ENCODE peak calls at places on chromosomes 16 and 17, in ten cellular contexts. W, P, N, U, Y, I, Z, O, G and H are unnamed samples.

GRCh38 chr17:8631554-8631877 is 991 bp upstream of the MYH10 start:
- DNase-seq in W (peak; percentile 15), I (no peak), O (no peak), N (no peak), Y (no peak), P (no peak), Z (no peak), G (no peak), U (no peak), H (no peak)

GRCh38 chr17:2369551-2370210 is 31.2 kb downstream of the MNT start:
- DNase-seq in P (no peak), Z (no peak), W (no peak), Y (no peak), G (no peak), I (no peak), N (no peak), U (no peak), O (no peak), H (no peak)

GRCh38 chr17:57471941-57472368 is 215.6 kb downstream of the MSI2 start:
- DNase-seq in G (no peak), Y (peak; percentile 66), W (no peak), N (no peak), O (no peak), I (no peak), Z (no peak), U (no peak), P (no peak), H (no peak)

GRCh38 chr16:27441276-27441675 is 39.3 kb downstream of the IL21R start:
- DNase-seq in G (no peak), U (no peak), O (no peak), Y (no peak), W (no peak), Z (no peak), I (no peak), N (no peak), P (no peak), H (no peak)

GRCh38 chr16:30113031-30113710 is at the start of gene GDPD3:
- DNase-seq in I (no peak), Z (no peak), P (no peak), N (no peak), W (peak; percentile 33), Y (no peak), G (no peak), U (no peak), O (no peak), H (no peak)

GRCh38 chr17:67500261-67500660 is 123.2 kb downstream of the PITPNC1 start:
- DNase-seq in G (no peak), Z (no peak), N (no peak), I (no peak), O (no peak), Y (no peak), W (peak; percentile 45), U (no peak), P (no peak), H (no peak)

GRCh38 chr17:74429604-74430384 is 2.1 kb upstream of the GPRC5C start:
- DNase-seq in Y (peak; percentile 51), N (peak; percentile 55), Z (no peak), P (no peak), U (no peak), W (peak; percentile 16), G (no peak), O (no peak), I (no peak), H (no peak)

GRCh38 chr16:88886915-88887521 is 20.6 kb upstream of the PABPN1L start:
- DNase-seq in Z (peak; percentile 31), W (peak; percentile 57), Y (no peak), I (no peak), G (no peak), P (peak; percentile 85), U (no peak), N (no peak), O (no peak), H (peak; percentile 4)

GRCh38 chr17:74758846-74759163 is 10.4 kb downstream of the NHERF1 start:
- DNase-seq in Y (no peak), P (no peak), O (no peak), N (peak; percentile 51), U (no peak), I (no peak), Z (peak; percentile 32), W (peak; percentile 25), G (no peak), H (no peak)

GRCh38 chr17:29004081-29004692 is 1.6 kb downstream of the SEZ6 start:
- DNase-seq in Y (no peak), Z (no peak), O (no peak), W (peak; percentile 7), N (no peak), G (no peak), P (no peak), U (no peak), I (no peak), H (no peak)

GRCh38 chr16:10103096-10103495 is 79.1 kb downstream of the GRIN2A start:
- DNase-seq in O (no peak), U (no peak), G (peak; percentile 62), I (no peak), Z (peak; percentile 31), W (peak; percentile 87), Y (no peak), N (no peak), P (no peak), H (no peak)

GRCh38 chr17:78432226-78432894 is 53.9 kb downstream of the PGS1 start:
- DNase-seq in U (no peak), W (no peak), I (no peak), G (no peak), Z (no peak), N (no peak), P (no peak), Y (no peak), O (no peak), H (no peak)

GRCh38 chr17:33498069-33498468 is 205.0 kb upstream of the ASIC2 start:
- DNase-seq in Z (no peak), W (no peak), O (no peak), G (no peak), P (no peak), U (no peak), I (no peak), Y (no peak), N (no peak), H (no peak)

GRCh38 chr17:36940313-36941264 is 3.3 kb downstream of the LHX1 start:
- DNase-seq in O (no peak), Y (no peak), W (no peak), Z (no peak), U (no peak), I (no peak), G (no peak), N (no peak), P (no peak), H (no peak)

GRCh38 chr16:86013867-86014266 is 114.9 kb downstream of the IRF8 start:
- DNase-seq in W (no peak), U (no peak), I (no peak), Y (no peak), N (no peak), Z (no peak), P (no peak), O (no peak), G (no peak), H (no peak)

GRCh38 chr16:64951681-64952080 is 170.2 kb downstream of the CDH11 start:
- DNase-seq in P (no peak), Y (no peak), O (no peak), N (no peak), Z (no peak), U (no peak), I (no peak), W (no peak), G (no peak), H (no peak)

GRCh38 chr16:83849434-83849833 is 41.7 kb downstream of the HSBP1 start:
- DNase-seq in Z (no peak), I (no peak), N (no peak), Y (no peak), O (no peak), U (no peak), W (no peak), G (no peak), P (no peak), H (no peak)

GRCh38 chr17:80237386-80237785 is 17.2 kb downstream of the SLC26A11 start:
- DNase-seq in O (no peak), U (no peak), N (no peak), G (no peak), P (no peak), Y (no peak), W (no peak), Z (no peak), I (no peak), H (no peak)

GRCh38 chr17:65737451-65737850 is 176.0 kb upstream of the AXIN2 start:
- DNase-seq in U (no peak), G (no peak), Y (no peak), I (no peak), O (no peak), Z (no peak), W (no peak), N (no peak), P (no peak), H (no peak)

GRCh38 chr16:67163164-67163902 is 1.2 kb upstream of the HSF4 start:
- DNase-seq in G (no peak), Z (no peak), Y (peak; percentile 98), W (no peak), I (no peak), U (peak; percentile 70), O (no peak), P (peak; percentile 67), N (no peak), H (no peak)

GRCh38 chr16:53893731-53894435 is 189.9 kb downstream of the FTO start:
- DNase-seq in O (no peak), Z (peak; percentile 28), W (peak; percentile 90), I (no peak), N (peak; percentile 71), G (peak; percentile 61), Y (peak; percentile 39), P (peak; percentile 26), U (no peak), H (no peak)

GRCh38 chr17:14303343-14304221 is 2.7 kb downstream of the HS3ST3B1 start:
- DNase-seq in N (no peak), P (no peak), I (no peak), G (no peak), U (no peak), W (no peak), Y (no peak), O (no peak), Z (no peak), H (no peak)

GRCh38 chr17:82319619-82320062 is 2.2 kb upstream of the CD7 start:
- DNase-seq in U (no peak), N (no peak), Y (no peak), W (no peak), G (no peak), O (no peak), P (no peak), Z (no peak), I (no peak), H (no peak)

GRCh38 chr16:11452746-11453344 is 107.6 kb downstream of the RMI2 start:
- DNase-seq in G (peak; percentile 13), Z (no peak), O (no peak), I (no peak), P (no peak), W (no peak), Y (no peak), U (no peak), N (no peak), H (no peak)